ENCODE peak calls at places on chromosomes 6 and 20, in seven cellular contexts. One of them, this sample, is unnamed.

GRCh38 chr20:47336013-47336754 is 20.3 kb downstream of the ZMYND8 start:
- DNase-seq in trophoblast cell: no peak
- DNase-seq in H9: no peak
- DNase-seq in IMR-90: peak; percentile 87
- DNase-seq in H1: no peak
- DNase-seq in mesenchymal stem cell: peak; percentile 53
- DNase-seq in mesendoderm: no peak
- DNase-seq in this sample: no peak

GRCh38 chr6:1212919-1213318 is 99.0 kb upstream of the FOXQ1 start:
- DNase-seq in H9: no peak
- DNase-seq in H1: no peak
- DNase-seq in mesenchymal stem cell: no peak
- DNase-seq in IMR-90: no peak
- DNase-seq in trophoblast cell: no peak
- DNase-seq in mesendoderm: no peak
- DNase-seq in this sample: no peak

GRCh38 chr6:53624491-53624890 is 41.1 kb downstream of the KLHL31 start:
- DNase-seq in IMR-90: no peak
- DNase-seq in mesendoderm: no peak
- DNase-seq in H1: no peak
- DNase-seq in trophoblast cell: no peak
- DNase-seq in mesenchymal stem cell: no peak
- DNase-seq in H9: no peak
- DNase-seq in this sample: no peak

GRCh38 chr6:65006788-65007187 is 700.2 kb downstream of the EYS start:
- DNase-seq in mesendoderm: peak; percentile 78
- DNase-seq in H1: no peak
- DNase-seq in IMR-90: no peak
- DNase-seq in trophoblast cell: no peak
- DNase-seq in mesenchymal stem cell: no peak
- DNase-seq in H9: no peak
- DNase-seq in this sample: no peak

GRCh38 chr6:140812636-140813035 is 1320.1 kb upstream of the GJE1 start:
- DNase-seq in H1: no peak
- DNase-seq in trophoblast cell: no peak
- DNase-seq in mesenchymal stem cell: no peak
- DNase-seq in H9: no peak
- DNase-seq in mesendoderm: no peak
- DNase-seq in IMR-90: no peak
- DNase-seq in this sample: no peak

GRCh38 chr20:5674176-5674660 is 76.0 kb upstream of the SHLD1 start:
- DNase-seq in H9: no peak
- DNase-seq in IMR-90: peak; percentile 47
- DNase-seq in H1: no peak
- DNase-seq in trophoblast cell: peak; percentile 37
- DNase-seq in mesendoderm: no peak
- DNase-seq in mesenchymal stem cell: peak; percentile 26
- DNase-seq in this sample: no peak

GRCh38 chr6:157759028-157759427 is 64.0 kb upstream of the SNX9 start:
- DNase-seq in IMR-90: no peak
- DNase-seq in H9: no peak
- DNase-seq in trophoblast cell: peak; percentile 84
- DNase-seq in mesendoderm: no peak
- DNase-seq in mesenchymal stem cell: no peak
- DNase-seq in H1: no peak
- DNase-seq in this sample: no peak

GRCh38 chr6:36944650-36945049 is 9.9 kb upstream of the PI16 start:
- DNase-seq in mesendoderm: no peak
- DNase-seq in H1: no peak
- DNase-seq in IMR-90: peak; percentile 23
- DNase-seq in mesenchymal stem cell: no peak
- DNase-seq in trophoblast cell: peak; percentile 41
- DNase-seq in H9: no peak
- DNase-seq in this sample: no peak

GRCh38 chr6:53042112-53042511 is 23.1 kb upstream of the FBXO9 start:
- DNase-seq in mesenchymal stem cell: peak; percentile 88
- DNase-seq in IMR-90: peak; percentile 95
- DNase-seq in mesendoderm: no peak
- DNase-seq in H1: no peak
- DNase-seq in H9: no peak
- DNase-seq in trophoblast cell: no peak
- DNase-seq in this sample: no peak

GRCh38 chr20:34558320-34559202 is at the start of gene MAP1LC3A:
- DNase-seq in IMR-90: peak; percentile 95
- DNase-seq in mesendoderm: peak; percentile 96
- DNase-seq in H1: peak; percentile 97
- DNase-seq in mesenchymal stem cell: peak; percentile 97
- DNase-seq in trophoblast cell: peak; percentile 97
- DNase-seq in H9: peak; percentile 95
- DNase-seq in this sample: peak; percentile 91

GRCh38 chr6:151665329-151665728 is 142.2 kb upstream of the ESR1 start:
- DNase-seq in mesenchymal stem cell: no peak
- DNase-seq in IMR-90: no peak
- DNase-seq in mesendoderm: no peak
- DNase-seq in H9: no peak
- DNase-seq in trophoblast cell: no peak
- DNase-seq in H1: no peak
- DNase-seq in this sample: no peak

GRCh38 chr6:108581237-108581931 is 20.7 kb downstream of the FOXO3 start:
- DNase-seq in H9: no peak
- DNase-seq in H1: no peak
- DNase-seq in trophoblast cell: no peak
- DNase-seq in mesenchymal stem cell: peak; percentile 91
- DNase-seq in mesendoderm: no peak
- DNase-seq in IMR-90: peak; percentile 84
- DNase-seq in this sample: no peak

GRCh38 chr6:57064809-57065208 is 18.3 kb downstream of the KIAA1586 start:
- DNase-seq in trophoblast cell: no peak
- DNase-seq in H9: no peak
- DNase-seq in IMR-90: peak; percentile 50
- DNase-seq in H1: no peak
- DNase-seq in mesendoderm: peak; percentile 64
- DNase-seq in mesenchymal stem cell: no peak
- DNase-seq in this sample: no peak

GRCh38 chr20:31853481-31853880 is 8.1 kb upstream of the FOXS1 start:
- DNase-seq in mesenchymal stem cell: no peak
- DNase-seq in trophoblast cell: no peak
- DNase-seq in IMR-90: no peak
- DNase-seq in mesendoderm: no peak
- DNase-seq in H1: no peak
- DNase-seq in H9: no peak
- DNase-seq in this sample: no peak

GRCh38 chr6:17031961-17032360 is 69.9 kb upstream of the STMND1 start:
- DNase-seq in H1: no peak
- DNase-seq in mesenchymal stem cell: no peak
- DNase-seq in IMR-90: no peak
- DNase-seq in trophoblast cell: no peak
- DNase-seq in mesendoderm: no peak
- DNase-seq in H9: no peak
- DNase-seq in this sample: no peak

GRCh38 chr6:131383421-131384411 is 189.3 kb upstream of the ARG1 start:
- DNase-seq in H9: peak; percentile 43
- DNase-seq in IMR-90: no peak
- DNase-seq in mesenchymal stem cell: no peak
- DNase-seq in H1: no peak
- DNase-seq in mesendoderm: no peak
- DNase-seq in trophoblast cell: no peak
- DNase-seq in this sample: no peak

DNA sequence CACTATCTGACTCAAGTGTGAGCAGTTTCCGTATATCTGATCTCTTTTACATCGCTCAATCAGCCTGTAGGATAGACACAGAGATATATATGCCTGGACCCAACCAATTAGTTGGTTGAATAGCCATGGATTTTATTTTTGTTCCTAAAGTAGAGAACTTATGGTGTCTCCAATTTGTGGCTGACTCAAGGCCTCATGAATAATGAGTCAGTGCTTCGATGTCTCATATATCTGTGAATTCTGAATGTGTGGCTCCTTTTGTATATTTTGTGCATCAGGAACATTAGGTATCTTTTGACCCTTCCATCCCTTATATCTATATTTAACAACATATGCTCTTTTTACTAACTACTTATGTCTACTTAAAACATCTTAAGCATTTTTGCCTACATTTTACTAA is 64.5 kb downstream of the OR2B2 start:
- DNase-seq in mesenchymal stem cell: no peak
- DNase-seq in trophoblast cell: no peak
- DNase-seq in H1: no peak
- DNase-seq in H9: no peak
- DNase-seq in IMR-90: peak; percentile 66
- DNase-seq in mesendoderm: no peak
- DNase-seq in this sample: no peak
- H2AK5ac ChIP-seq in mesenchymal stem cell: no peak overlapping the region
- H2AK5ac ChIP-seq in trophoblast cell: no peak overlapping the region
- H2AK5ac ChIP-seq in H1: no peak overlapping the region
- H2AK5ac ChIP-seq in H9: no peak overlapping the region
- H2AK5ac ChIP-seq in IMR-90: no peak overlapping the region
- H2AK5ac ChIP-seq in mesendoderm: no peak overlapping the region
- H2AK5ac ChIP-seq in this sample: no peak overlapping the region

DNA sequence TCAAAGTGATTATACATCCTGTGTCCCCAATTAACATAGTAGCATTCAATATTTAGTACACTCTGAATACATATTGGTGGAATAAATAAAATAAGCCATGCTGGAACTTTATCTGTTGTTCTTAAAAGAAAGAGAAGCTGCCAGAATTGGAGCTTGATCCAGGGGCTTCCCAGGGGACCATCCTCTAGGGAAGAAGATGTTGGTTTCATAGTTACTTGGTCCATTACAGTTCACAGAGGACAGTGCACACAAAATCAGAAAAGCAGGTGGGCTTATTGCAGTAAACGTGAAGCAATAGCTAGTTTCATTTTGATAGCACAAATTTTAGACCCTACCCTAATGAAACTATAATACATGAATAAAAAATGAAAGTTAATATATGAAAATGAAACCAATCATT is 227.2 kb upstream of the MARCKS start:
- DNase-seq in trophoblast cell: no peak
- DNase-seq in IMR-90: no peak
- DNase-seq in mesenchymal stem cell: peak; percentile 16
- DNase-seq in mesendoderm: no peak
- DNase-seq in H1: no peak
- DNase-seq in H9: no peak
- DNase-seq in this sample: no peak
- H3K4me2 ChIP-seq in trophoblast cell: no peak overlapping the region
- H3K4me2 ChIP-seq in IMR-90: no peak overlapping the region
- H3K4me2 ChIP-seq in mesenchymal stem cell: no peak overlapping the region
- H3K4me2 ChIP-seq in mesendoderm: no peak overlapping the region
- H3K4me2 ChIP-seq in H1: no peak overlapping the region
- H3K4me2 ChIP-seq in H9: no peak overlapping the region
- H3K4me2 ChIP-seq in this sample: no peak overlapping the region

DNA sequence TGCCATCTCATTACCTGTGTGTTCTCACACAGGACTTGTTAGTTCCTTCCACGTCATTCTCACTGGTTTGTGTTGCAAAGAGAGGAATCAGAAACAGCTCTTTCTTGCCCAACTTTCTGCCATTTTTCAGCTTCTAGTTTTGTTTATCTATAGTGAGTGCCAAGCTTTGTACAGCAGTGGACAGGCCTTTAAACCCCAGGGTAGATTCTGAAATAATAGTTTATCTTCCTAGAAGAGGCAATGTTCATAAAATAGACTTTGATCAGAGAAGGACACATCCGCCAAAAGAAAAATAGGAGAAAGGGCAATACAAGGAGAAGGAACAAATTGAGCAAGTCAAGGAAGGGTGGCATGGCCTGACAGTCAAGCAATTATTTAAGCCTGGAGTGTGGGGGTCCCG is 17.7 kb upstream of the TMEM30A start:
- DNase-seq in H1: no peak
- DNase-seq in mesendoderm: no peak
- DNase-seq in H9: no peak
- DNase-seq in mesenchymal stem cell: no peak
- DNase-seq in trophoblast cell: no peak
- DNase-seq in IMR-90: no peak
- DNase-seq in this sample: no peak
- H2AK5ac ChIP-seq in H1: no peak overlapping the region
- H2AK5ac ChIP-seq in mesendoderm: no peak overlapping the region
- H2AK5ac ChIP-seq in H9: no peak overlapping the region
- H2AK5ac ChIP-seq in mesenchymal stem cell: no peak overlapping the region
- H2AK5ac ChIP-seq in trophoblast cell: no peak overlapping the region
- H2AK5ac ChIP-seq in IMR-90: no peak overlapping the region
- H2AK5ac ChIP-seq in this sample: no peak overlapping the region

DNA sequence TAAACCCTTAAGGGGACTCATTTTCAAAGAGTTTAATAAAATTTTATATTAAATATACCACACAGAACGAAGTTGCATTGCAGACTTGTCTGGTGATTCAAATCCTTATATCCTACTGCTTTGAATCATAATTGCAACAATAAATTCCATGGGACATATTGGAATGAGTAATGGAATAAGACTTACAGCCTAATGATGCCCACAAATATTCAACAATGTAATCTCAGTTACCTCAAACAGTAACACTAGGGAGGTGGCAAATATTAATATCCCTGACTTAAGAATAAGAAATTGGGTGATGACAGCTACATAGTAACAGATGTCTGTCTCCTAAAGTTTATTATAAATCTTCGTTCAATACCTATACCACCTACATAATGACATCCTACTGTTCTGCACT is 52.6 kb downstream of the BMP5 start:
- DNase-seq in H1: no peak
- DNase-seq in mesendoderm: no peak
- DNase-seq in trophoblast cell: no peak
- DNase-seq in IMR-90: peak; percentile 43
- DNase-seq in H9: no peak
- DNase-seq in mesenchymal stem cell: no peak
- DNase-seq in this sample: no peak
- H3K4me2 ChIP-seq in H1: no peak overlapping the region
- H3K4me2 ChIP-seq in mesendoderm: no peak overlapping the region
- H3K4me2 ChIP-seq in trophoblast cell: no peak overlapping the region
- H3K4me2 ChIP-seq in IMR-90: no peak overlapping the region
- H3K4me2 ChIP-seq in H9: no peak overlapping the region
- H3K4me2 ChIP-seq in mesenchymal stem cell: no peak overlapping the region
- H3K4me2 ChIP-seq in this sample: no peak overlapping the region

GRCh38 chr6:121651420-121651819 is 216.0 kb downstream of the GJA1 start:
- DNase-seq in mesenchymal stem cell: peak; percentile 50
- DNase-seq in H1: no peak
- DNase-seq in IMR-90: peak; percentile 59
- DNase-seq in trophoblast cell: no peak
- DNase-seq in mesendoderm: no peak
- DNase-seq in H9: no peak
- DNase-seq in this sample: no peak
- H2AK5ac ChIP-seq in mesenchymal stem cell: no peak overlapping the region
- H2AK5ac ChIP-seq in H1: no peak overlapping the region
- H2AK5ac ChIP-seq in IMR-90: peak overlapping the region; percentile 52
- H2AK5ac ChIP-seq in trophoblast cell: no peak overlapping the region
- H2AK5ac ChIP-seq in mesendoderm: no peak overlapping the region
- H2AK5ac ChIP-seq in H9: no peak overlapping the region
- H2AK5ac ChIP-seq in this sample: no peak overlapping the region

This sample was measured in neuronal stem cell.